ENCODE peak calls at places on chromosomes 4 and X, in seven cellular contexts. C is IMR-90, U is left ventricle myocardium inferior, P is globus pallidus, I is spleen, K is astrocyte of the spinal cord, Q is RPMI8226. L is an unnamed sample.

GRCh38 chr4:22235798-22236197 is 280.1 kb downstream of the ADGRA3 start:
- DNase-seq in Q (no peak), C (no peak), K (no peak), P (no peak), I (no peak), U (peak), L (no peak)

GRCh38 chr4:45944000-45944399 is 179.9 kb downstream of the GABRG1 start:
- DNase-seq in P (no peak), C (no peak), U (no peak), I (no peak), K (no peak), Q (no peak), L (no peak)

GRCh38 chr4:114281561-114281960 is 302.1 kb upstream of the ARSJ start:
- DNase-seq in U (no peak), I (no peak), Q (no peak), K (peak), C (peak), P (no peak), L (no peak)

GRCh38 chr4:73613130-73613529 is 7.1 kb downstream of the RASSF6 start:
- DNase-seq in I (no peak), P (no peak), U (no peak), Q (no peak), C (no peak), K (no peak), L (no peak)

GRCh38 chr4:156223985-156224384 is 270.3 kb upstream of the CTSO start:
- DNase-seq in K (no peak), U (no peak), C (no peak), I (no peak), Q (no peak), P (no peak), L (no peak)

GRCh38 chrX:40931921-40932320 is 153.3 kb upstream of the USP9X start:
- DNase-seq in P (no peak), I (no peak), C (no peak), U (no peak), Q (peak), K (no peak), L (no peak)

GRCh38 chr4:10108818-10109783 is 7.5 kb downstream of the WDR1 start:
- DNase-seq in K (no peak), P (no peak), C (peak), I (no peak), Q (no peak), U (no peak), L (peak)

GRCh38 chrX:1443496-1444075 is 9.1 kb downstream of the ASMTL start:
- DNase-seq in U (no peak), P (no peak), K (no peak), C (no peak), I (peak), Q (no peak), L (no peak)

GRCh38 chr4:41661447-41662076 is 87.0 kb downstream of the PHOX2B start:
- DNase-seq in K (peak), C (peak), I (no peak), Q (peak), P (peak), U (peak), L (no peak)

GRCh38 chr4:77073106-77073858 is 2.5 kb downstream of the CCNI start:
- DNase-seq in U (no peak), K (peak), Q (no peak), I (no peak), P (peak), C (peak), L (no peak)

GRCh38 chrX:130173190-130173895 is 1.6 kb downstream of the RAB33A start:
- DNase-seq in P (peak), K (peak), Q (peak), C (peak), I (peak), U (peak), L (no peak)

GRCh38 chr4:111712093-111712677 is 433.1 kb upstream of the FAM241A start:
- DNase-seq in Q (no peak), I (no peak), P (no peak), K (no peak), U (no peak), C (no peak), L (no peak)

GRCh38 chr4:169604131-169604900 is 8.1 kb downstream of the NEK1 start:
- DNase-seq in P (no peak), I (no peak), K (peak), C (peak), U (no peak), Q (no peak), L (no peak)

GRCh38 chr4:168440442-168441264 is 39.6 kb downstream of the DDX60L start:
- DNase-seq in K (peak), I (no peak), Q (no peak), U (no peak), C (peak), P (no peak), L (no peak)

GRCh38 chr4:79223993-79224776 is 101.7 kb downstream of the NAA11 start:
- DNase-seq in Q (no peak), C (no peak), P (no peak), U (no peak), I (no peak), K (no peak), L (no peak)

GRCh38 chr4:115883862-115884261 is 770.4 kb upstream of the NDST4 start:
- DNase-seq in U (no peak), P (no peak), K (no peak), I (no peak), Q (no peak), C (no peak), L (no peak)

GRCh38 chrX:40106677-40107290 is 9.0 kb upstream of the BCOR start:
- DNase-seq in C (no peak), U (no peak), K (no peak), Q (no peak), I (no peak), P (no peak), L (no peak)

GRCh38 chr4:35559559-35560365 is 684.6 kb downstream of the ARAP2 start:
- DNase-seq in P (no peak), U (no peak), Q (no peak), C (no peak), I (no peak), K (peak), L (no peak)

GRCh38 chr4:38099908-38100407 is 139.8 kb downstream of the PTTG2 start:
- DNase-seq in Q (no peak), I (no peak), K (peak), P (no peak), C (peak), U (no peak), L (no peak)

GRCh38 chrX:11759172-11759460 is 1.1 kb downstream of the MSL3 start:
- DNase-seq in K (no peak), Q (no peak), P (no peak), I (peak), C (no peak), U (no peak), L (no peak)

GRCh38 chr4:898123-898522 is 34.0 kb downstream of the GAK start:
- DNase-seq in P (no peak), U (no peak), Q (no peak), C (no peak), I (no peak), K (no peak), L (peak)

GRCh38 chr4:7206856-7207567 is 14.7 kb downstream of the SORCS2 start:
- DNase-seq in I (no peak), P (peak), Q (no peak), U (peak), K (peak), C (peak), L (peak)

GRCh38 chr4:185425600-185426352 is at the start of gene UFSP2:
- DNase-seq in K (peak), Q (peak), I (peak), U (peak), C (peak), P (peak), L (peak)

GRCh38 chr4:109332926-109333464 is 30.5 kb upstream of the COL25A1 start:
- DNase-seq in K (no peak), C (no peak), U (no peak), Q (no peak), P (no peak), I (no peak), L (no peak)

GRCh38 chr4:93066746-93067145 is 761.8 kb upstream of the ATOH1 start:
- DNase-seq in U (no peak), Q (no peak), C (peak), K (peak), P (no peak), I (no peak), L (no peak)

GRCh38 chrX:103063918-103064434 is at the start of gene BEX1:
- DNase-seq in Q (peak), C (no peak), U (no peak), P (peak), I (peak), K (peak), L (peak)

GRCh38 chr4:188408244-188409067 is 269.2 kb downstream of the TRIML1 start:
- DNase-seq in P (no peak), U (no peak), K (peak), C (peak), Q (no peak), I (no peak), L (no peak)

GRCh38 chr4:108045687-108046024 is 56.0 kb downstream of the HADH start:
- DNase-seq in U (no peak), K (peak), Q (peak), P (peak), I (no peak), C (no peak), L (no peak)

GRCh38 chr4:26058537-26058936 is 144.5 kb downstream of the SMIM20 start:
- DNase-seq in K (no peak), Q (no peak), C (no peak), I (no peak), U (no peak), P (no peak), L (no peak)

GRCh38 chrX:71178908-71179307 is 34.3 kb downstream of the NLGN3 start:
- DNase-seq in U (no peak), K (peak), Q (peak), I (no peak), C (peak), P (peak), L (no peak)

GRCh38 chrX:129529685-129530281 is 6.5 kb upstream of the SMARCA1 start:
- DNase-seq in C (peak), U (no peak), P (no peak), Q (peak), I (no peak), K (peak), L (no peak)

GRCh38 chrX:139724626-139725025 is 16.7 kb upstream of the MCF2 start:
- DNase-seq in C (no peak), I (no peak), P (no peak), Q (no peak), K (no peak), U (no peak), L (no peak)

GRCh38 chr4:88159137-88159725 is 792 bp upstream of the ABCG2 start:
- DNase-seq in K (no peak), C (no peak), P (no peak), I (no peak), U (no peak), Q (no peak), L (peak)

GRCh38 chr4:176800891-176801534 is 8.3 kb upstream of the VEGFC start:
- DNase-seq in P (no peak), K (peak), C (peak), U (no peak), Q (no peak), I (no peak), L (no peak)

GRCh38 chr4:188127157-188127874 is 11.9 kb upstream of the TRIML1 start:
- DNase-seq in P (no peak), I (no peak), Q (no peak), K (peak), C (peak), U (no peak), L (no peak)

GRCh38 chr4:121696140-121696640 is 590 bp downstream of the ANXA5 start:
- DNase-seq in C (peak), I (peak), K (peak), P (peak), Q (peak), U (peak), L (peak)

GRCh38 chr4:108336076-108336475 is 167.3 kb upstream of the LEF1 start:
- DNase-seq in U (no peak), P (no peak), C (no peak), I (no peak), K (peak), Q (no peak), L (no peak)

GRCh38 chr4:164169591-164169990 is 584.3 kb upstream of the SMIM31 start:
- DNase-seq in C (peak), P (no peak), U (no peak), I (no peak), K (peak), Q (no peak), L (no peak)

GRCh38 chrX:65668362-65669310 is 1.2 kb downstream of the MSN start:
- DNase-seq in K (peak), P (peak), C (peak), Q (peak), I (peak), U (peak), L (peak)

GRCh38 chr4:88353324-88353723 is 25.3 kb upstream of the HERC6 start:
- DNase-seq in Q (no peak), U (no peak), P (no peak), C (no peak), K (peak), I (no peak), L (no peak)

L was measured in Right ventricle myocardium inferior.